ENCODE peak calls at places on chromosome 16, in six cellular contexts. One of them, this sample, is unnamed.

GRCh38 chr16:70679653-70680494 is 6.0 kb downstream of the MTSS2 start:
- DNase-seq in IMR-90: no peak
- DNase-seq in SW480: no peak
- DNase-seq in CD8-positive, alpha-beta memory T cell: no peak
- DNase-seq in PC-9: no peak
- DNase-seq in left kidney: peak
- DNase-seq in this sample: no peak

GRCh38 chr16:67943619-67944503 is at the start of gene LCAT:
- DNase-seq in IMR-90: no peak
- DNase-seq in SW480: no peak
- DNase-seq in CD8-positive, alpha-beta memory T cell: no peak
- DNase-seq in PC-9: no peak
- DNase-seq in left kidney: no peak
- DNase-seq in this sample: peak

GRCh38 chr16:81730090-81731051 is 48.7 kb upstream of the PLCG2 start:
- DNase-seq in IMR-90: peak
- DNase-seq in SW480: peak
- DNase-seq in CD8-positive, alpha-beta memory T cell: peak
- DNase-seq in PC-9: peak
- DNase-seq in left kidney: peak
- DNase-seq in this sample: peak

GRCh38 chr16:88487920-88488842 is 35.1 kb downstream of the ZFPM1 start:
- DNase-seq in IMR-90: no peak
- DNase-seq in SW480: peak
- DNase-seq in CD8-positive, alpha-beta memory T cell: no peak
- DNase-seq in PC-9: no peak
- DNase-seq in left kidney: no peak
- DNase-seq in this sample: no peak

GRCh38 chr16:69761983-69762842 is at the start of gene WWP2:
- DNase-seq in IMR-90: peak
- DNase-seq in SW480: peak
- DNase-seq in CD8-positive, alpha-beta memory T cell: peak
- DNase-seq in PC-9: peak
- DNase-seq in left kidney: peak
- DNase-seq in this sample: peak

GRCh38 chr16:81946206-81946605 is 65.1 kb downstream of the SDR42E1 start:
- DNase-seq in IMR-90: no peak
- DNase-seq in SW480: no peak
- DNase-seq in CD8-positive, alpha-beta memory T cell: no peak
- DNase-seq in PC-9: no peak
- DNase-seq in left kidney: no peak
- DNase-seq in this sample: no peak

GRCh38 chr16:67987460-67988160 is 7.3 kb upstream of the DPEP3 start:
- DNase-seq in IMR-90: no peak
- DNase-seq in SW480: no peak
- DNase-seq in CD8-positive, alpha-beta memory T cell: no peak
- DNase-seq in PC-9: no peak
- DNase-seq in left kidney: no peak
- DNase-seq in this sample: no peak

GRCh38 chr16:88939814-88940195 is 37.2 kb downstream of the CBFA2T3 start:
- DNase-seq in IMR-90: no peak
- DNase-seq in SW480: no peak
- DNase-seq in CD8-positive, alpha-beta memory T cell: no peak
- DNase-seq in PC-9: no peak
- DNase-seq in left kidney: no peak
- DNase-seq in this sample: no peak

GRCh38 chr16:65002265-65002664 is 119.6 kb downstream of the CDH11 start:
- DNase-seq in IMR-90: peak
- DNase-seq in SW480: no peak
- DNase-seq in CD8-positive, alpha-beta memory T cell: no peak
- DNase-seq in PC-9: no peak
- DNase-seq in left kidney: no peak
- DNase-seq in this sample: no peak

GRCh38 chr16:78629173-78629572 is 529.7 kb downstream of the WWOX start:
- DNase-seq in IMR-90: no peak
- DNase-seq in SW480: no peak
- DNase-seq in CD8-positive, alpha-beta memory T cell: no peak
- DNase-seq in PC-9: no peak
- DNase-seq in left kidney: no peak
- DNase-seq in this sample: no peak

GRCh38 chr16:27258241-27258734 is 10.3 kb downstream of the NSMCE1 start:
- DNase-seq in IMR-90: peak
- DNase-seq in SW480: no peak
- DNase-seq in CD8-positive, alpha-beta memory T cell: no peak
- DNase-seq in PC-9: peak
- DNase-seq in left kidney: no peak
- DNase-seq in this sample: no peak

GRCh38 chr16:58024347-58024672 is 1.2 kb upstream of the MMP15 start:
- DNase-seq in IMR-90: no peak
- DNase-seq in SW480: no peak
- DNase-seq in CD8-positive, alpha-beta memory T cell: no peak
- DNase-seq in PC-9: no peak
- DNase-seq in left kidney: no peak
- DNase-seq in this sample: no peak

GRCh38 chr16:72723781-72724180 is 324.1 kb downstream of the ZFHX3 start:
- DNase-seq in IMR-90: peak
- DNase-seq in SW480: no peak
- DNase-seq in CD8-positive, alpha-beta memory T cell: no peak
- DNase-seq in PC-9: peak
- DNase-seq in left kidney: no peak
- DNase-seq in this sample: no peak

GRCh38 chr16:72474511-72475123 is 302.7 kb upstream of the PMFBP1 start:
- DNase-seq in IMR-90: peak
- DNase-seq in SW480: peak
- DNase-seq in CD8-positive, alpha-beta memory T cell: no peak
- DNase-seq in PC-9: peak
- DNase-seq in left kidney: no peak
- DNase-seq in this sample: peak

GRCh38 chr16:10961231-10961630 is 16.9 kb downstream of the CLEC16A start:
- DNase-seq in IMR-90: peak
- DNase-seq in SW480: no peak
- DNase-seq in CD8-positive, alpha-beta memory T cell: no peak
- DNase-seq in PC-9: no peak
- DNase-seq in left kidney: no peak
- DNase-seq in this sample: no peak

GRCh38 chr16:22191966-22192260 is 14.2 kb upstream of the EEF2K start:
- DNase-seq in IMR-90: peak
- DNase-seq in SW480: peak
- DNase-seq in CD8-positive, alpha-beta memory T cell: no peak
- DNase-seq in PC-9: no peak
- DNase-seq in left kidney: peak
- DNase-seq in this sample: no peak

GRCh38 chr16:15464401-15465186 is 30.2 kb downstream of the BMERB1 start:
- DNase-seq in IMR-90: peak
- DNase-seq in SW480: no peak
- DNase-seq in CD8-positive, alpha-beta memory T cell: no peak
- DNase-seq in PC-9: no peak
- DNase-seq in left kidney: no peak
- DNase-seq in this sample: no peak

GRCh38 chr16:2610781-2611498 is 71.4 kb upstream of the KCTD5 start:
- DNase-seq in IMR-90: no peak
- DNase-seq in SW480: no peak
- DNase-seq in CD8-positive, alpha-beta memory T cell: no peak
- DNase-seq in PC-9: no peak
- DNase-seq in left kidney: no peak
- DNase-seq in this sample: no peak

GRCh38 chr16:82181456-82182185 is 11.6 kb upstream of the MPHOSPH6 start:
- DNase-seq in IMR-90: no peak
- DNase-seq in SW480: no peak
- DNase-seq in CD8-positive, alpha-beta memory T cell: no peak
- DNase-seq in PC-9: no peak
- DNase-seq in left kidney: no peak
- DNase-seq in this sample: no peak

GRCh38 chr16:67857547-67858233 is 10.2 kb upstream of the CENPT start:
- DNase-seq in IMR-90: peak
- DNase-seq in SW480: peak
- DNase-seq in CD8-positive, alpha-beta memory T cell: peak
- DNase-seq in PC-9: peak
- DNase-seq in left kidney: peak
- DNase-seq in this sample: peak

GRCh38 chr16:50209548-50210265 is 56.6 kb downstream of the TENT4B start:
- DNase-seq in IMR-90: no peak
- DNase-seq in SW480: no peak
- DNase-seq in CD8-positive, alpha-beta memory T cell: no peak
- DNase-seq in PC-9: no peak
- DNase-seq in left kidney: no peak
- DNase-seq in this sample: peak

GRCh38 chr16:2838928-2839327 is 8.8 kb downstream of the ZG16B start:
- DNase-seq in IMR-90: peak
- DNase-seq in SW480: peak
- DNase-seq in CD8-positive, alpha-beta memory T cell: peak
- DNase-seq in PC-9: no peak
- DNase-seq in left kidney: peak
- DNase-seq in this sample: peak

GRCh38 chr16:78388920-78389564 is 289.6 kb downstream of the WWOX start:
- DNase-seq in IMR-90: no peak
- DNase-seq in SW480: no peak
- DNase-seq in CD8-positive, alpha-beta memory T cell: no peak
- DNase-seq in PC-9: no peak
- DNase-seq in left kidney: no peak
- DNase-seq in this sample: no peak

GRCh38 chr16:84546669-84547538 is 42.4 kb upstream of the MEAK7 start:
- DNase-seq in IMR-90: no peak
- DNase-seq in SW480: no peak
- DNase-seq in CD8-positive, alpha-beta memory T cell: no peak
- DNase-seq in PC-9: no peak
- DNase-seq in left kidney: peak
- DNase-seq in this sample: no peak

This sample was measured in pons.